ENCODE peak calls at places on chromosomes 1 and 21, in five cellular contexts. B is right lobe of liver, W is GM23248, K is Karpas-422, Z is endodermal cell. M is an unnamed sample.

GRCh38 chr1:248853023-248853422 is 5.9 kb downstream of the ZNF692 start:
- DNase-seq in W (peak; percentile 93), K (no peak), Z (peak; percentile 34), B (no peak), M (no peak)

GRCh38 chr1:3593334-3593733 is 18.0 kb downstream of the MEGF6 start:
- DNase-seq in K (no peak), W (no peak), Z (no peak), B (no peak), M (peak; percentile 20)

GRCh38 chr1:204077979-204078696 is 5.2 kb downstream of the SOX13 start:
- DNase-seq in K (no peak), W (no peak), B (no peak), Z (peak; percentile 90), M (no peak)

GRCh38 chr1:15246960-15247614 is at the start of gene FHAD1:
- DNase-seq in Z (peak; percentile 92), B (peak; percentile 57), K (no peak), W (peak; percentile 55), M (peak; percentile 48)

GRCh38 chr1:22709227-22709626 is 1.4 kb upstream of the EPHB2 start:
- DNase-seq in K (no peak), Z (peak; percentile 79), W (peak; percentile 29), B (no peak), M (no peak)

GRCh38 chr1:74964508-74964907 is 169.7 kb upstream of the LHX8 start:
- DNase-seq in W (peak; percentile 8), K (peak; percentile 46), B (peak; percentile 24), Z (no peak), M (no peak)

GRCh38 chr1:20495661-20496060 is 9.7 kb upstream of the CAMK2N1 start:
- DNase-seq in Z (no peak), K (no peak), W (no peak), B (no peak), M (no peak)

GRCh38 chr1:217249857-217250256 is 381.0 kb downstream of the GPATCH2 start:
- DNase-seq in Z (no peak), B (no peak), W (no peak), K (no peak), M (no peak)

GRCh38 chr21:35204850-35205564 is 155.9 kb upstream of the RUNX1 start:
- DNase-seq in W (peak; percentile 85), B (peak; percentile 62), Z (peak; percentile 54), K (peak; percentile 54), M (peak; percentile 54)

DNA sequence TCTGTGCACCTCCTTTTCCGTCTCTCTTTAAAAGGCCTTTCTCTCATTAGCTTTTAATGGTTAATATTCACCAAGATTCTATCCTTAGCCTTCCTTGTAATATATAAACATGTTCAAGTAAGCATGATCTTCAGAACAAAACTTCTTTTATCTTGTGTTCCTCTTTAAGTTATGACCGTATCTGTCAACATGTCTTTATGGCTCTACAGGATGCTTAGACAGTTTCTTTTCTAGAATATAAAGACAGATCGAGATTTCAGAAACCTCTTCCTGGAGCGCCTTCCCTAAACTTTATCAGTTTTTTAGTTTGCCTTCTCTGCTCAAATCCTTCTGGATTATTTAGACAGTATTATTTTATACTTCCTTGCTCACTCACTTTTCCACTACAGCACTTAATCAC is 7.2 kb downstream of the RO60 start:
- DNase-seq in W (no peak), K (no peak), Z (no peak), B (no peak), M (no peak)
- H3K4me3 ChIP-seq in W (no peak overlapping the region), K (peak overlapping the region; percentile 44), Z (no peak overlapping the region), B (no peak overlapping the region), M (no peak overlapping the region)

GRCh38 chr1:211158866-211159265 is 24.9 kb upstream of the KCNH1 start:
- DNase-seq in B (no peak), K (no peak), Z (no peak), W (no peak), M (no peak)
- H3K27ac ChIP-seq in B (no peak overlapping the region), K (no peak overlapping the region), Z (no peak overlapping the region), W (no peak overlapping the region), M (no peak overlapping the region)

GRCh38 chr21:36699026-36699545 is at the start of gene SIM2:
- DNase-seq in Z (peak; percentile 86), B (no peak), W (peak; percentile 53), K (no peak), M (no peak)
- H3K4me3 ChIP-seq in Z (peak within 1 kb of the TSS; percentile 53), B (peak within 1 kb of the TSS; percentile 40), W (peak within 1 kb of the TSS; percentile 33), K (no peak within 1 kb of the TSS), M (no peak within 1 kb of the TSS)

GRCh38 chr1:27577504-27578188 is 26.3 kb downstream of the AHDC1 start:
- DNase-seq in Z (peak; percentile 47), K (no peak), W (no peak), B (no peak), M (no peak)

GRCh38 chr1:27583479-27583878 is 20.5 kb downstream of the AHDC1 start:
- DNase-seq in Z (no peak), B (no peak), W (no peak), K (no peak), M (no peak)

GRCh38 chr1:27584453-27584852 is 19.5 kb downstream of the AHDC1 start:
- DNase-seq in W (no peak), K (no peak), Z (no peak), B (no peak), M (no peak)

GRCh38 chr1:27585684-27586083 is 18.3 kb downstream of the AHDC1 start:
- DNase-seq in K (no peak), B (no peak), W (no peak), Z (no peak), M (no peak)

DNA sequence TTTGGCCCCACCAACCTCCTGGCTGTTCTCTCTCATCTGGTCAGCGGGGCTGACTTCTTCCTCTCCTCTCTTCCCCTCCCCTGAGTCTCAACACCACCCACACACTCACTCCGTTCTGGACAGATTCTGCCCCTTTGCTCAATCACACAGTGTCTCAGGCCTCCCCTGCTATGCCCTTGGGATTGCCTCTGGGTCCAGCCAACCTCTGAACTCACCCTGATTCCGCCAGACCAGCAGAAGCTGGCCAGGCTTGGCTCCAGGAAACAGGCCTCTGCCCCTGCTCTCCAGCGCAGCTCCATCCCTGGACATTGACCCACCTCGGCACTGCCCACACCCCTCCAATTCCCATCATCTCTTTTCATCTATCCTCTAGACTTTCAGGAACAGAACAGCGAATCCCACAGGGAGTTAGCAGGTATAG is 22.1 kb downstream of the AHDC1 start:
- DNase-seq in B (peak; percentile 76), Z (no peak), K (no peak), W (no peak), M (no peak)
- H3K27ac ChIP-seq in B (no peak overlapping the region), Z (peak overlapping the region; percentile 10), K (no peak overlapping the region), W (no peak overlapping the region), M (no peak overlapping the region)

GRCh38 chr1:184153731-184154130 is 102.2 kb downstream of the TSEN15 start:
- DNase-seq in Z (no peak), K (no peak), W (no peak), B (no peak), M (no peak)

GRCh38 chr1:184152944-184153343 is 101.4 kb downstream of the TSEN15 start:
- DNase-seq in B (no peak), Z (no peak), K (no peak), W (no peak), M (no peak)

GRCh38 chr1:184156521-184157395 is 105.2 kb downstream of the TSEN15 start:
- DNase-seq in Z (peak; percentile 72), B (no peak), W (no peak), K (no peak), M (no peak)

GRCh38 chr1:184150776-184151531 is 99.4 kb downstream of the TSEN15 start:
- DNase-seq in B (no peak), W (peak; percentile 92), Z (no peak), K (no peak), M (no peak)

GRCh38 chr1:184152502-184152901 is 101.0 kb downstream of the TSEN15 start:
- DNase-seq in Z (no peak), K (no peak), B (peak; percentile 30), W (peak; percentile 46), M (no peak)
- H3K4me3 ChIP-seq in Z (no peak overlapping the region), K (no peak overlapping the region), B (peak overlapping the region; percentile 5), W (peak overlapping the region; percentile 59), M (no peak overlapping the region)

GRCh38 chr1:26283871-26284596 is 4.1 kb downstream of the SH3BGRL3 start:
- DNase-seq in W (peak; percentile 33), B (no peak), K (peak; percentile 69), Z (no peak), M (no peak)
- H3K27ac ChIP-seq in W (peak overlapping the region; percentile 95), B (no peak overlapping the region), K (peak overlapping the region; percentile 98), Z (no peak overlapping the region), M (no peak overlapping the region)

GRCh38 chr21:45590726-45591618 is 48.7 kb upstream of the SLC19A1 start:
- DNase-seq in Z (no peak), B (no peak), K (no peak), W (peak; percentile 49), M (peak; percentile 10)
- H3K4me3 ChIP-seq in Z (no peak overlapping the region), B (peak overlapping the region; percentile 60), K (no peak overlapping the region), W (no peak overlapping the region), M (peak overlapping the region; percentile 41)

DNA sequence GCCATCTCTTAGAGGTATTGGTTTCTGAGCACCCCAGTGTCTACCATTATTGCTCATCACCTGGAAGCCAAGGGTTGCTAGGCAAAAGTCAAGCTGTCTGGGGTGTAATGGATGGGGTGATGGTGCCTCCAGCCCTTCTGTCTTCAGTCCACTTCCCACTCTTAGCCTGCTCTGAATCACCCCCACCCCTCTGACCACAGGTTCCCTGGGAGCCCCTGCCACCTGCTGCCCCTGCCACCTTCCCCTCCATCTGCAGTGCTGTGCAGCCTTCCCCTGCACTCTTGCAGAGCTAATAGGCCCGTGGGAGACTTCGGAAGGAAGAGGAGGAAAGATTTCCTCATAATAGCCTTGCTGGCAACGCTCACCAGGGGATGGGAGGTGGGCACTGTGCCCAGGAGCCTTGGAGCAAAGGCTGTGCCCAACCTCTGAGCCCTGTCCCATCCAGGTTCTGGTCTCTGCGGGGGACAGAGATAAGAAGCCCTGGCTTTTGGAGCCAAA is 35.5 kb downstream of the CAPN2 start:
- DNase-seq in K (no peak), B (peak; percentile 58), Z (no peak), W (peak; percentile 48), M (no peak)
- H3K27ac ChIP-seq in K (no peak overlapping the region), B (no peak overlapping the region), Z (no peak overlapping the region), W (peak overlapping the region; percentile 2), M (no peak overlapping the region)

GRCh38 chr1:156894711-156895407 is 1.3 kb downstream of the PEAR1 start:
- DNase-seq in B (no peak), W (no peak), Z (no peak), K (no peak), M (no peak)
- H3K4me3 ChIP-seq in B (peak overlapping the region; percentile 51), W (no peak overlapping the region), Z (no peak overlapping the region), K (no peak overlapping the region), M (no peak overlapping the region)